ENCODE peak calls at places on chromosome 1, in five cellular contexts. One of them, this sample, is unnamed.

GRCh38 chr1:114344656-114345055 is 166.3 kb downstream of the TRIM33 start:
- DNase-seq in activated effector memory CD4-positive, alpha-beta T cell treated with anti-CD3 and anti-CD28 coated beads, Interleukin-2, amount 50 U/mL, for 16 hours: no peak
- DNase-seq in neural progenitor cell: no peak
- DNase-seq in germinal center: no peak
- DNase-seq in activated naive CD8-positive, alpha-beta T cell treated with anti-CD3 and anti-CD28 coated beads for 36 hours: no peak
- DNase-seq in this sample: no peak

GRCh38 chr1:21496063-21496462 is 13.2 kb upstream of the ALPL start:
- DNase-seq in germinal center: no peak
- DNase-seq in neural progenitor cell: no peak
- DNase-seq in activated naive CD8-positive, alpha-beta T cell treated with anti-CD3 and anti-CD28 coated beads for 36 hours: no peak
- DNase-seq in activated effector memory CD4-positive, alpha-beta T cell treated with anti-CD3 and anti-CD28 coated beads, Interleukin-2, amount 50 U/mL, for 16 hours: no peak
- DNase-seq in this sample: no peak

GRCh38 chr1:155651861-155652661 is 36.5 kb downstream of the YY1AP1 start:
- DNase-seq in neural progenitor cell: no peak
- DNase-seq in activated effector memory CD4-positive, alpha-beta T cell treated with anti-CD3 and anti-CD28 coated beads, Interleukin-2, amount 50 U/mL, for 16 hours: no peak
- DNase-seq in germinal center: no peak
- DNase-seq in activated naive CD8-positive, alpha-beta T cell treated with anti-CD3 and anti-CD28 coated beads for 36 hours: no peak
- DNase-seq in this sample: no peak

GRCh38 chr1:64072089-64072835 is 131.2 kb upstream of the UBE2U start:
- DNase-seq in activated effector memory CD4-positive, alpha-beta T cell treated with anti-CD3 and anti-CD28 coated beads, Interleukin-2, amount 50 U/mL, for 16 hours: no peak
- DNase-seq in activated naive CD8-positive, alpha-beta T cell treated with anti-CD3 and anti-CD28 coated beads for 36 hours: no peak
- DNase-seq in neural progenitor cell: no peak
- DNase-seq in germinal center: no peak
- DNase-seq in this sample: no peak

GRCh38 chr1:243568793-243569192 is 281.2 kb downstream of the AKT3 start:
- DNase-seq in germinal center: no peak
- DNase-seq in activated naive CD8-positive, alpha-beta T cell treated with anti-CD3 and anti-CD28 coated beads for 36 hours: no peak
- DNase-seq in activated effector memory CD4-positive, alpha-beta T cell treated with anti-CD3 and anti-CD28 coated beads, Interleukin-2, amount 50 U/mL, for 16 hours: no peak
- DNase-seq in neural progenitor cell: no peak
- DNase-seq in this sample: no peak

GRCh38 chr1:53502641-53503432 is 43.6 kb downstream of the DMRTB1 start:
- DNase-seq in germinal center: no peak
- DNase-seq in activated effector memory CD4-positive, alpha-beta T cell treated with anti-CD3 and anti-CD28 coated beads, Interleukin-2, amount 50 U/mL, for 16 hours: no peak
- DNase-seq in neural progenitor cell: peak
- DNase-seq in activated naive CD8-positive, alpha-beta T cell treated with anti-CD3 and anti-CD28 coated beads for 36 hours: no peak
- DNase-seq in this sample: no peak

GRCh38 chr1:209411491-209411929 is 172.0 kb upstream of the CAMK1G start:
- DNase-seq in germinal center: no peak
- DNase-seq in activated naive CD8-positive, alpha-beta T cell treated with anti-CD3 and anti-CD28 coated beads for 36 hours: no peak
- DNase-seq in activated effector memory CD4-positive, alpha-beta T cell treated with anti-CD3 and anti-CD28 coated beads, Interleukin-2, amount 50 U/mL, for 16 hours: no peak
- DNase-seq in neural progenitor cell: no peak
- DNase-seq in this sample: no peak

GRCh38 chr1:14872762-14873161 is 274.3 kb downstream of the KAZN start:
- DNase-seq in activated effector memory CD4-positive, alpha-beta T cell treated with anti-CD3 and anti-CD28 coated beads, Interleukin-2, amount 50 U/mL, for 16 hours: no peak
- DNase-seq in neural progenitor cell: no peak
- DNase-seq in germinal center: no peak
- DNase-seq in activated naive CD8-positive, alpha-beta T cell treated with anti-CD3 and anti-CD28 coated beads for 36 hours: no peak
- DNase-seq in this sample: no peak

GRCh38 chr1:226692868-226693267 is 46.2 kb downstream of the ITPKB start:
- DNase-seq in activated naive CD8-positive, alpha-beta T cell treated with anti-CD3 and anti-CD28 coated beads for 36 hours: no peak
- DNase-seq in neural progenitor cell: no peak
- DNase-seq in activated effector memory CD4-positive, alpha-beta T cell treated with anti-CD3 and anti-CD28 coated beads, Interleukin-2, amount 50 U/mL, for 16 hours: peak
- DNase-seq in germinal center: no peak
- DNase-seq in this sample: no peak

GRCh38 chr1:43460988-43461693 is 7.4 kb upstream of the HYI start:
- DNase-seq in germinal center: no peak
- DNase-seq in activated effector memory CD4-positive, alpha-beta T cell treated with anti-CD3 and anti-CD28 coated beads, Interleukin-2, amount 50 U/mL, for 16 hours: no peak
- DNase-seq in activated naive CD8-positive, alpha-beta T cell treated with anti-CD3 and anti-CD28 coated beads for 36 hours: no peak
- DNase-seq in neural progenitor cell: no peak
- DNase-seq in this sample: no peak

GRCh38 chr1:99571092-99571734 is 74.7 kb upstream of the PALMD start:
- DNase-seq in activated naive CD8-positive, alpha-beta T cell treated with anti-CD3 and anti-CD28 coated beads for 36 hours: no peak
- DNase-seq in germinal center: no peak
- DNase-seq in activated effector memory CD4-positive, alpha-beta T cell treated with anti-CD3 and anti-CD28 coated beads, Interleukin-2, amount 50 U/mL, for 16 hours: no peak
- DNase-seq in neural progenitor cell: no peak
- DNase-seq in this sample: no peak

GRCh38 chr1:53244126-53244525 is 5.8 kb upstream of the MAGOH start:
- DNase-seq in neural progenitor cell: no peak
- DNase-seq in activated naive CD8-positive, alpha-beta T cell treated with anti-CD3 and anti-CD28 coated beads for 36 hours: no peak
- DNase-seq in activated effector memory CD4-positive, alpha-beta T cell treated with anti-CD3 and anti-CD28 coated beads, Interleukin-2, amount 50 U/mL, for 16 hours: no peak
- DNase-seq in germinal center: no peak
- DNase-seq in this sample: no peak

GRCh38 chr1:153231363-153231762 is 14.0 kb downstream of the PRR9 start:
- DNase-seq in activated naive CD8-positive, alpha-beta T cell treated with anti-CD3 and anti-CD28 coated beads for 36 hours: no peak
- DNase-seq in neural progenitor cell: no peak
- DNase-seq in germinal center: no peak
- DNase-seq in activated effector memory CD4-positive, alpha-beta T cell treated with anti-CD3 and anti-CD28 coated beads, Interleukin-2, amount 50 U/mL, for 16 hours: no peak
- DNase-seq in this sample: no peak